ENCODE peak calls at places on chromosomes 12 and 14, in four cellular contexts. One of them, this sample, is unnamed.
A peak's percentile ranks its signal among the peaks of the same experiment; 100 is the strongest.

GRCh38 chr12:88298761-88299242 is 156.7 kb downstream of the TMTC3 start:
- DNase-seq in GM12878: peak; percentile 31
- DNase-seq in HepG2: no peak
- DNase-seq in K562: no peak
- DNase-seq in this sample: peak; percentile 70

GRCh38 chr12:6767592-6768384 is 1.6 kb downstream of the PTMS start:
- DNase-seq in GM12878: no peak
- DNase-seq in HepG2: peak; percentile 68
- DNase-seq in K562: peak; percentile 44
- DNase-seq in this sample: no peak

GRCh38 chr12:3061858-3062215 is 15.3 kb upstream of the TSPAN9 start:
- DNase-seq in GM12878: no peak
- DNase-seq in HepG2: no peak
- DNase-seq in K562: no peak
- DNase-seq in this sample: no peak

GRCh38 chr12:24997496-24997895 is 48.6 kb upstream of the BCAT1 start:
- DNase-seq in GM12878: no peak
- DNase-seq in HepG2: no peak
- DNase-seq in K562: no peak
- DNase-seq in this sample: no peak

GRCh38 chr12:71865166-71865713 is 25.7 kb downstream of the TBC1D15 start:
- DNase-seq in GM12878: no peak
- DNase-seq in HepG2: no peak
- DNase-seq in K562: no peak
- DNase-seq in this sample: no peak

GRCh38 chr14:94110552-94111181 is at the start of gene IFI27:
- DNase-seq in GM12878: no peak
- DNase-seq in HepG2: no peak
- DNase-seq in K562: peak; percentile 44
- DNase-seq in this sample: no peak

GRCh38 chr12:121812320-121812871 is 8.6 kb downstream of the SETD1B start:
- DNase-seq in GM12878: no peak
- DNase-seq in HepG2: no peak
- DNase-seq in K562: peak; percentile 93
- DNase-seq in this sample: no peak

GRCh38 chr14:94769413-94770250 is at the start of gene GSC:
- DNase-seq in GM12878: no peak
- DNase-seq in HepG2: no peak
- DNase-seq in K562: no peak
- DNase-seq in this sample: no peak

GRCh38 chr14:75213172-75213571 is 36.8 kb upstream of the TMED10 start:
- DNase-seq in GM12878: no peak
- DNase-seq in HepG2: no peak
- DNase-seq in K562: no peak
- DNase-seq in this sample: no peak

GRCh38 chr12:121142171-121142950 is 9.7 kb downstream of the P2RX7 start:
- DNase-seq in GM12878: no peak
- DNase-seq in HepG2: no peak
- DNase-seq in K562: no peak
- DNase-seq in this sample: no peak

GRCh38 chr12:5395443-5396401 is 36.2 kb upstream of the NTF3 start:
- DNase-seq in GM12878: no peak
- DNase-seq in HepG2: no peak
- DNase-seq in K562: no peak
- DNase-seq in this sample: no peak

GRCh38 chr12:43273467-43273866 is 278.5 kb downstream of the ADAMTS20 start:
- DNase-seq in GM12878: no peak
- DNase-seq in HepG2: no peak
- DNase-seq in K562: no peak
- DNase-seq in this sample: no peak

GRCh38 chr12:130764475-130765185 is 48.5 kb upstream of the RIMBP2 start:
- DNase-seq in GM12878: peak; percentile 59
- DNase-seq in HepG2: no peak
- DNase-seq in K562: peak; percentile 44
- DNase-seq in this sample: peak; percentile 65

GRCh38 chr14:75389679-75390078 is 38.1 kb upstream of the JDP2 start:
- DNase-seq in GM12878: no peak
- DNase-seq in HepG2: no peak
- DNase-seq in K562: no peak
- DNase-seq in this sample: no peak

GRCh38 chr12:95622879-95623278 is 71.6 kb upstream of the USP44 start:
- DNase-seq in GM12878: no peak
- DNase-seq in HepG2: no peak
- DNase-seq in K562: no peak
- DNase-seq in this sample: no peak

GRCh38 chr12:71312767-71313375 is 126.7 kb upstream of the LGR5 start:
- DNase-seq in GM12878: no peak
- DNase-seq in HepG2: no peak
- DNase-seq in K562: no peak
- DNase-seq in this sample: peak; percentile 23

GRCh38 chr14:50531595-50532501 is 521 bp downstream of the MAP4K5 start:
- DNase-seq in GM12878: no peak
- DNase-seq in HepG2: no peak
- DNase-seq in K562: no peak
- DNase-seq in this sample: no peak
- TF ChIP-seq SRF in GM12878: no peak
- TF ChIP-seq SRF in HepG2: no peak
- TF ChIP-seq SRF in K562: no peak
- TF ChIP-seq SRF in this sample: no peak

GRCh38 chr12:50597200-50598195 is 92.7 kb downstream of the DIP2B start:
- DNase-seq in GM12878: peak; percentile 55
- DNase-seq in HepG2: no peak
- DNase-seq in K562: no peak
- DNase-seq in this sample: peak; percentile 71
- TF ChIP-seq POLR2A in GM12878: peak; percentile 62
- TF ChIP-seq POLR2A in HepG2: no peak
- TF ChIP-seq POLR2A in K562: no peak
- TF ChIP-seq POLR2A in this sample: no peak

DNA sequence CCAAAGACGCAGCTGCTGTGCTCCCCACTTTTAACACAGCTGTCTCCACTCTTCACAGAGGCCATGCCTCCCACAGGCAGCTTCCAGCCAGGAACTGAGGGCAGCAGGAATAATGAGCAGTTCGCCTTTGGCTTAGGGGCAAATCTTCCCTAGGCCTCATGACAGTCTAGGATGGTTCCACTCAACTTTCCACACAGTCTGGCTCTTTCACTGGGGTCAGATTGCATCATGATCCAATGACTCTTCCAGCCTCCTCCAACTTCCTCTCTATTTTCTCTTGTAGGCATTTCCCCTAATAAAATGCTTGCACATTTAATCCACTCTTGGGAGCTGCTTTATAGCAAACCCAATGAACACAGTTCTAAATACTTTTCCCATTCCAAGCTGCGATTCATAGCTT is 271.6 kb upstream of the ATP2B1 start:
- DNase-seq in GM12878: no peak
- DNase-seq in HepG2: no peak
- DNase-seq in K562: no peak
- DNase-seq in this sample: no peak
- TF ChIP-seq SRF in GM12878: no peak
- TF ChIP-seq SRF in HepG2: no peak
- TF ChIP-seq SRF in K562: no peak
- TF ChIP-seq SRF in this sample: no peak

DNA sequence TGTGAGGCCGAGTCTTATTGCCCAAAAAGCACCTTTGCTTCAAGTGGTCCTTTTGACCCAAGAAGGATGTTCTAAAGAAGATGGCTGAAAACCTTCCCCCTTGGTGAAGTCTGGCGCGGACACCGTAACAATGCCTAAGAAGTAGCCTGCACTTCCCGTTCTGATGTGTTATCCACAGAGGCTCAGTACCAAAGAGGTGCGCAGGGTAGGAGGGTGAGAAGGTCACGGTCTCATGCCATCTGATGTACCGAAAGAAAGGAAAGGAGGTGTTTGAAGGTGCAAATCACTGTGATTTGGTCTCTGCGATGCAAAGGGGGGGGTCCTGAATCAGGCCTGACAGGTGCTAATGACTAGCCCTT is 9.9 kb downstream of the PEBP1 start:
- DNase-seq in GM12878: no peak
- DNase-seq in HepG2: no peak
- DNase-seq in K562: no peak
- DNase-seq in this sample: no peak
- TF ChIP-seq POLR2A in GM12878: peak; percentile 40
- TF ChIP-seq POLR2A in HepG2: no peak
- TF ChIP-seq POLR2A in K562: no peak
- TF ChIP-seq POLR2A in this sample: no peak

GRCh38 chr14:80862983-80863382 is 78.6 kb downstream of the CEP128 start:
- DNase-seq in GM12878: no peak
- DNase-seq in HepG2: no peak
- DNase-seq in K562: no peak
- DNase-seq in this sample: no peak
- TF ChIP-seq SRF in GM12878: no peak
- TF ChIP-seq SRF in HepG2: no peak
- TF ChIP-seq SRF in K562: no peak
- TF ChIP-seq SRF in this sample: no peak

DNA sequence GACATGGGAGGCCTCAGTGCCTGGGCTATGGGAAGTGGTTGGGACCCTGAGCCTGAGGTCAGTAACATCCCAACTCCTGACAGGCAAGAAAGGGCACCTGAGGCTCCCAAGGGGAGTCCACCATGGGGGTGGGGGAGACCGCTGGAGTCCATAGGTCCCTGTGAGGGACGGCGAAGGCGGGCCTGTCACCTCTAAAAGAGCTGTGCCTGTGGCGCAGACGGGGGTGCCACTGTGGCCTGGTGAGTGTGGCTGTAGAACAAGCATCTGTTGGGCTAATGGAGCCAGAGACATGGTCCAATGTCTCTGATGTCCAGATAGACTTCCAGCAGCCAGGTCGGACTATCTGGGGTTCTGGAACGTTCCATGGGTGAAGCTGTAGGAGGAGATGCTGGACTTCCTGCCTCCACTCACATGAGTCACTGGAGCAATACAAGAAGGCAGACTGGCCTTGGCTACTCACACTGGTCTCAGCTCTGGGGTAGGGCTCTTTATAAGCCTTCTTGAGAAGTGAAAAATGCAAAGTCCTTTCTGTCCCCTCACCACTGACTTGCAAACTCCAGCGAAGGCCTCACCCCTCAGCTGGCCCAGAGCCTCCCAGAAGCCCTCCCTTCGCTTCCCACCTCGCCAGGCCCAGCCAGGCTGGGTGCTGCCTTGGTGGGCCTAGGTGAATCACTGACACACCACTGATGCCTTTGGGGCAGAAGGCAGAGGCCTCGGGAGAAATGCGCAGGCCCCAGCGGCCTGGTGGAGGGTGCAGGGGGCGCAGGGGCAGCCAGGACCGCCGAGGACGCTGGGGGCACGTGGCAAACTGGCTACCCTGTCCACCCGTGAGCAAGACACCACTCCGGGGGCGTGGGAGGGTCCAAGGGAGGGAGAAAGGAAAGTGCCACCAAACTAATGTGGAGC is 1.1 kb upstream of the TRAF3 start:
- DNase-seq in GM12878: no peak
- DNase-seq in HepG2: peak; percentile 43
- DNase-seq in K562: no peak
- DNase-seq in this sample: no peak
- TF ChIP-seq POLR2A in GM12878: peak; percentile 62
- TF ChIP-seq POLR2A in HepG2: no peak
- TF ChIP-seq POLR2A in K562: no peak
- TF ChIP-seq POLR2A in this sample: no peak

This sample was measured in HCT116.